ENCODE peak calls at places on chromosomes 16 and 17, in five cellular contexts. C, V, J, Y and X are unnamed samples.

GRCh38 chr16:3776316-3776715 is 59.0 kb upstream of the TRAP1 start:
- DNase-seq in V (no peak), Y (no peak), C (no peak), J (no peak), X (no peak)

GRCh38 chr16:23368469-23368868 is 66.4 kb downstream of the SCNN1B start:
- DNase-seq in C (no peak), V (no peak), J (no peak), Y (no peak), X (no peak)

GRCh38 chr17:8380049-8380448 is 2.9 kb downstream of the RPL26 start:
- DNase-seq in Y (no peak), C (no peak), J (no peak), V (no peak), X (no peak)

GRCh38 chr16:49458221-49458620 is 84.6 kb downstream of the C16orf78 start:
- DNase-seq in J (no peak), V (no peak), C (no peak), Y (no peak), X (peak)

GRCh38 chr16:14334366-14335105 is 263.4 kb downstream of the MRTFB start:
- DNase-seq in C (no peak), Y (no peak), J (no peak), V (no peak), X (no peak)

GRCh38 chr16:4744758-4745569 is 10.6 kb downstream of the DNAAF8 start:
- DNase-seq in V (no peak), J (no peak), C (no peak), Y (no peak), X (no peak)

GRCh38 chr17:36524428-36524876 is 10.2 kb downstream of the MYO19 start:
- DNase-seq in Y (no peak), V (no peak), C (no peak), J (no peak), X (peak)

GRCh38 chr17:74712301-74712700 is 422 bp downstream of the CD300LF start:
- DNase-seq in C (no peak), Y (no peak), V (no peak), J (no peak), X (no peak)

GRCh38 chr16:88323041-88323440 is 59.7 kb upstream of the ZNF469 start:
- DNase-seq in C (no peak), J (no peak), Y (no peak), V (no peak), X (no peak)

GRCh38 chr16:29913514-29913913 is 12.5 kb downstream of the KCTD13 start:
- DNase-seq in J (no peak), C (no peak), Y (no peak), V (no peak), X (no peak)

GRCh38 chr17:46072998-46073397 is 73.9 kb downstream of the STH start:
- DNase-seq in J (peak), Y (no peak), C (no peak), V (no peak), X (no peak)

GRCh38 chr17:29766796-29767327 is 144.2 kb upstream of the CORO6 start:
- DNase-seq in J (no peak), V (no peak), C (no peak), Y (no peak), X (no peak)

GRCh38 chr17:32846143-32846542 is 30.8 kb downstream of the MYO1D start:
- DNase-seq in V (no peak), J (no peak), Y (no peak), C (no peak), X (no peak)

GRCh38 chr17:36089888-36090836 is at the start of gene CCL3:
- DNase-seq in V (no peak), Y (no peak), J (no peak), C (peak), X (peak)

GRCh38 chr16:82088483-82088882 is 53.4 kb downstream of the HSD17B2 start:
- DNase-seq in Y (no peak), V (no peak), C (no peak), J (no peak), X (no peak)

GRCh38 chr16:11051430-11052079 is 107.2 kb downstream of the CLEC16A start:
- DNase-seq in J (no peak), C (no peak), Y (no peak), V (no peak), X (peak)

GRCh38 chr17:72984145-72984924 is 108.2 kb downstream of the SLC39A11 start:
- DNase-seq in Y (no peak), V (no peak), C (no peak), J (peak), X (no peak)

GRCh38 chr17:38541281-38541680 is 64.5 kb downstream of the SRCIN1 start:
- DNase-seq in Y (no peak), J (no peak), C (no peak), V (no peak), X (no peak)

GRCh38 chr16:47713225-47713595 is 252.1 kb downstream of the PHKB start:
- DNase-seq in Y (no peak), V (no peak), J (peak), C (no peak), X (no peak)

GRCh38 chr17:545156-545555 is 169.5 kb downstream of the VPS53 start:
- DNase-seq in J (no peak), Y (no peak), V (no peak), C (no peak), X (no peak)

GRCh38 chr17:61872099-61872498 is 8.8 kb upstream of the BRIP1 start:
- DNase-seq in Y (no peak), J (no peak), C (no peak), V (no peak), X (no peak)

GRCh38 chr16:49482690-49483089 is 109.1 kb downstream of the C16orf78 start:
- DNase-seq in C (no peak), Y (no peak), J (no peak), V (no peak), X (peak)

GRCh38 chr16:67672739-67673662 is 6.4 kb downstream of the C16orf86 start:
- DNase-seq in Y (no peak), V (peak), C (peak), J (peak), X (peak)

GRCh38 chr17:30422171-30422570 is 43.4 kb downstream of the CPD start:
- DNase-seq in C (no peak), Y (no peak), V (no peak), J (no peak), X (no peak)

GRCh38 chr16:51916814-51917213 is 630.1 kb downstream of the TOX3 start:
- DNase-seq in C (no peak), V (no peak), J (no peak), Y (no peak), X (no peak)

GRCh38 chr17:82244413-82245140 is 15.7 kb downstream of the SLC16A3 start:
- DNase-seq in C (no peak), J (peak), Y (no peak), V (no peak), X (no peak)

GRCh38 chr17:39174907-39175694 is 9.1 kb upstream of the ARL5C start:
- DNase-seq in J (peak), Y (peak), V (no peak), C (peak), X (peak)

GRCh38 chr17:44775136-44775837 is 16.5 kb downstream of the ADAM11 start:
- DNase-seq in J (peak), Y (peak), C (peak), V (peak), X (peak)

GRCh38 chr17:77320046-77320445 is 179.3 kb downstream of the SEC14L1 start:
- DNase-seq in Y (no peak), C (no peak), J (no peak), V (peak), X (no peak)

GRCh38 chr16:87185983-87186382 is 131.2 kb downstream of the C16orf95 start:
- DNase-seq in J (no peak), C (no peak), V (no peak), Y (no peak), X (no peak)

GRCh38 chr17:70138309-70138865 is 30.9 kb upstream of the KCNJ2 start:
- DNase-seq in C (no peak), Y (peak), V (no peak), J (peak), X (no peak)

GRCh38 chr16:11946433-11946832 is 4.6 kb upstream of the NPIPB2 start:
- DNase-seq in J (no peak), V (no peak), C (no peak), Y (no peak), X (no peak)

GRCh38 chr17:39538875-39539274 is 68.8 kb downstream of the NEUROD2 start:
- DNase-seq in J (no peak), V (no peak), Y (no peak), C (no peak), X (no peak)

GRCh38 chr17:68698761-68699160 is 97.6 kb upstream of the FAM20A start:
- DNase-seq in V (no peak), J (no peak), Y (no peak), C (no peak), X (no peak)

GRCh38 chr17:43388198-43389021 is 10.4 kb upstream of the ARL4D start:
- DNase-seq in Y (peak), J (peak), V (peak), C (peak), X (peak)